ENCODE peak calls at places on chromosome 17, in five cellular contexts. B is stomach, H is HCT116, S is fibroblast of lung, F is IMR-90. M is an unnamed sample. For H3K36me3, the result is how much of the 10 kb centered on the place peaks cover.

GRCh38 chr17:58391302-58391984 is 25.9 kb downstream of the RNF43 start:
- DNase-seq in B (peak), S (peak), H (peak), F (no peak), M (no peak)

GRCh38 chr17:80229011-80229410 is 8.8 kb downstream of the SLC26A11 start:
- DNase-seq in F (no peak), H (no peak), B (no peak), S (no peak), M (no peak)

GRCh38 chr17:4018446-4018845 is 54.2 kb upstream of the ATP2A3 start:
- DNase-seq in F (no peak), B (no peak), S (no peak), H (no peak), M (no peak)

GRCh38 chr17:83198366-83199341 is 119.2 kb downstream of the METRNL start:
- DNase-seq in B (no peak), H (no peak), S (no peak), F (no peak), M (peak)

GRCh38 chr17:35404360-35404759 is 27.9 kb downstream of the SLFN12 start:
- DNase-seq in B (no peak), H (no peak), F (peak), S (peak), M (no peak)

GRCh38 chr17:71959129-71959528 is 161.7 kb upstream of the SOX9 start:
- DNase-seq in F (peak), B (no peak), H (peak), S (peak), M (no peak)

GRCh38 chr17:81520021-81520894 is 7.7 kb upstream of the ACTG1 start:
- DNase-seq in B (no peak), S (no peak), F (no peak), H (no peak), M (no peak)

GRCh38 chr17:81197831-81198490 is 24.8 kb downstream of the CEP131 start:
- DNase-seq in H (no peak), F (no peak), B (no peak), S (no peak), M (no peak)

GRCh38 chr17:37481001-37481665 is 8.6 kb upstream of the DUSP14 start:
- DNase-seq in F (no peak), H (no peak), B (no peak), S (no peak), M (no peak)

GRCh38 chr17:13671771-13672170 is 70.0 kb upstream of the HS3ST3A1 start:
- DNase-seq in S (no peak), F (no peak), H (no peak), B (no peak), M (no peak)

GRCh38 chr17:17036520-17036998 is 5.7 kb upstream of the MPRIP start:
- DNase-seq in F (no peak), S (no peak), B (no peak), H (no peak), M (no peak)

GRCh38 chr17:19538095-19539039 is 4.7 kb downstream of the SLC47A1 start:
- DNase-seq in F (no peak), S (no peak), H (no peak), B (no peak), M (no peak)

GRCh38 chr17:73091770-73092517 is 544 bp downstream of the SLC39A11 start:
- DNase-seq in H (no peak), S (peak), F (peak), B (peak), M (no peak)

GRCh38 chr17:6596941-6597340 is 40.6 kb upstream of the PITPNM3 start:
- DNase-seq in H (no peak), B (no peak), S (no peak), F (no peak), M (no peak)
- H3K36me3 ChIP-seq in H (under half), B (half or more), S (under half), F (under half), M (under half)

GRCh38 chr17:74745548-74746177 is 2.8 kb upstream of the NHERF1 start:
- DNase-seq in H (no peak), S (no peak), F (no peak), B (no peak), M (no peak)

GRCh38 chr17:74748529-74749261 is at the start of gene NHERF1:
- DNase-seq in H (peak), S (peak), F (peak), B (peak), M (peak)

GRCh38 chr17:74746376-74746775 is 2.1 kb upstream of the NHERF1 start:
- DNase-seq in F (no peak), S (no peak), B (no peak), H (no peak), M (no peak)

GRCh38 chr17:74748279-74748528 is 224 bp upstream of the NHERF1 start:
- DNase-seq in H (no peak), F (no peak), B (no peak), S (no peak), M (no peak)

DNA sequence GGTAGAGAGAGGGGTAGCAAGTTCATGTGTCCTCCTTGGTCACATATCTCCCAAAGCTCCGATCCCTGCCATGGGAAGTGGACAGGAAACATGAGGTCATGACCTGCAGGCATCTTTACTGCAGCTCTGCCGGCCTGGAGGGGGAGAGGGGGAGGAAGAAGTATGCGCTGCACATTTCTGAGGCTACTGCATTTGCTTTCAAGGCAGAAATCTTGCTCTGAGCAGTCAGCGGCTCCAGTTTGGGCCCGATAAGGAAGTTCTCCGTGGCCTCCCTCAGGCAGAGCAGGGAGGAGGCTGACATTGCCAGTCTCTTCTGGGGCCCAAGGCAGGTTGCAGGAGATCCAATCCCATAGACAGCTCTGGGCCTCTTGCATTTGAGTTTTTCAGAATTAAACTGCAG is 1.5 kb upstream of the NHERF1 start:
- DNase-seq in H (no peak), B (no peak), S (no peak), F (no peak), M (no peak)
- H3K27ac ChIP-seq in H (no peak), B (peak), S (no peak), F (no peak), M (no peak)

GRCh38 chr17:64039106-64039400 is 18.6 kb upstream of the ICAM2 start:
- DNase-seq in F (no peak), S (no peak), H (no peak), B (no peak), M (no peak)
- H3K36me3 ChIP-seq in F (under half), S (under half), H (under half), B (half or more), M (under half)

DNA sequence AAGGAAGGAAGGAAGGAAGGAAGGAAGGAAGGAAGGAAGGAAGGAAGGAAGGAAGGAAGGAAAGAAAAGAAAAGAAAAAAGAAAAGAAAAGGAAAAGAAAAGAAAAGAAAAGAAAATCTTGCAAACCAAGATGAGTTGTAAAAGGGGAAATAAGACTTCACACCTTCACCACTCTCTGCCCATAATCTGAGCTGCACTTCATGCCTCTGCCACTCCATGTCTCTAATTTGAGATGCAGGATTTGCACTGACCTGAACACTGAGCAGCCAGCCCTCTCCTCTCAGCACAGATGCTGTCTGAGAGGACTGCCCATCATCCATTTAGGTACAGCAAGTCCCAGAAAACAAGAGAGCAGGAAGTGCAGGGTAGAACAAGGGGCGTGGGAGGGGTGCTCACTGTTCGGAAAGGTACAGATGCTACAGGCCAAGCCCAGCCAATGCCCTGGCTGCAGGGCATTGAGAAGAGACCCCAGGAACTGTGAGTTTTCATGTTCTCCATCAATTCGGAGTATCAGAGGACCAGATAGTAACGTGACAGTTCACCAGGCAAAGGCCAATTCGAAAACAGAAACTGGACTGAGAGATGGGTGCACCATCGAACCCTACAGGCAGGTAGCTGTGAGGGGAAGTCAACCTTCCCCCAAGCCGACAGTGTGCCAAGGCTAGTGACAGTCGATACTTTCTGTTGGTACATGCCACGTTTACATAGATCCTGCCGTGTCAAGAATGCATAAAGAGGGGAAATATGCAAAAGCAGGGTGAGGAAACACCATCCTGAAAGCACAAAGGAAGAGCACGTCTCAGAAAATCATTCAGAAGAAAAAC is 141.9 kb upstream of the RCVRN start:
- DNase-seq in H (no peak), B (no peak), S (no peak), F (no peak), M (no peak)
- H3K27ac ChIP-seq in H (no peak), B (no peak), S (no peak), F (no peak), M (no peak)

GRCh38 chr17:48718781-48719641 is 3.3 kb downstream of the PRAC1 start:
- DNase-seq in H (no peak), F (no peak), B (no peak), S (no peak), M (no peak)

GRCh38 chr17:48722201-48722907 is at the start of gene PRAC1:
- DNase-seq in F (no peak), B (no peak), S (no peak), H (no peak), M (no peak)

GRCh38 chr17:48720263-48721008 is 1.9 kb downstream of the PRAC1 start:
- DNase-seq in S (no peak), B (no peak), H (no peak), F (no peak), M (no peak)

GRCh38 chr17:48719642-48720262 is 2.6 kb downstream of the PRAC1 start:
- DNase-seq in S (peak), F (no peak), B (no peak), H (no peak), M (no peak)

GRCh38 chr17:48721009-48721402 is 1.3 kb downstream of the PRAC1 start:
- DNase-seq in H (no peak), B (no peak), F (no peak), S (no peak), M (no peak)
- H3K36me3 ChIP-seq in H (under half), B (under half), F (under half), S (under half), M (under half)

DNA sequence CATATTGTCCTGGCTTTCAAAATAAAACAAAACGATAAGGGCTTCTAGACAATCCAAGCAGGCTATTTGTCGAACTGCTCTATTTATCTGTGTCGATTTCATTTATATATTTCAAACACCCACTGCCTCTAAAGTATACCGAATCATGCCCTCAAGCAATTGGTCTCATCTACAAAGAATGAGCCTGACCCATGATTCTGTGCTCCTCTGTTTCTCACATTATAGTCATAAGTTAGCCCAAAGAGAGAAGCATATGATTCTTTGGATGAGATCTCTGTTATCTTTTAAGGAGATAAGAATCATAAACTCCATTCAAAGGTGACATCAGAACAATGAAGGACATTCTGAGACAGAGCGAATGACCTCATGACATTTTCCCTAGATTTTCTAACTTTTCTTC is 191.1 kb downstream of the MAP2K6 start:
- DNase-seq in H (no peak), B (no peak), S (no peak), F (peak), M (no peak)
- H3K27ac ChIP-seq in H (no peak), B (no peak), S (no peak), F (no peak), M (no peak)

GRCh38 chr17:75814900-75815373 is 29.3 kb downstream of the UNC13D start:
- DNase-seq in B (no peak), H (no peak), F (peak), S (peak), M (no peak)
- H3K36me3 ChIP-seq in B (half or more), H (under half), F (half or more), S (under half), M (under half)

DNA sequence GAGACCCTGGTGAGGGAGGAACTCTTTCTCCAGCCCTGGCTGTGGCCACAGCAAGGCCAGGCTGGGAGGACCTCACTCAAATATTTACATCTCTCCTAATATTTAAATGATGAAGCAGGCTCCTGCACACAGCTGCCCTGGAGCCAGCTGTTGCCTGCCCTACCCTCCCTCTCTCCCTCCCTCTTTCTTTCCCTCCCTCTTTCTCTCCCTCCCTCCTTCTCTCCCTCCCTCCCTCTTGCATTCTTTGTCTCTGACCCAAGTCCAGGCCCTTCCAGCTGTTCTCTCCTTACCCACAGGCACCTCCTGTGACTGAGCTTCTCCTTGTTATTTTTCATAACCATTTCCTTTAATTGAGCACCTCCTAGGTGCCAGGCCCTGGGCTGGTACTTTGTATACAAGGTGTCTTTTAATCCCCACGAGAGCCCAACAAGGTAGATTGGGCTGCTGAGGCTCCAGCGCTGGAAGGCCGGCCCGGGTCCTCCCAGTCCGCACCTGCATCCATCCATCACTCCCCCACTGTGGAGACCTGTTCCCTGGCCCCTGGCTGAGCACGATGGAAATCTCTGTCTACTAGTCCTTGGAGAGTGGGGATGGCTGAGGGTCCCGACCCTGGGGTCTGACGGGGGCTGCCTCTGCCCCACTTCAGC is 242.3 kb downstream of the SEC14L1 start:
- DNase-seq in S (peak), H (no peak), B (no peak), F (peak), M (no peak)
- H3K27ac ChIP-seq in S (peak), H (no peak), B (peak), F (peak), M (no peak)

DNA sequence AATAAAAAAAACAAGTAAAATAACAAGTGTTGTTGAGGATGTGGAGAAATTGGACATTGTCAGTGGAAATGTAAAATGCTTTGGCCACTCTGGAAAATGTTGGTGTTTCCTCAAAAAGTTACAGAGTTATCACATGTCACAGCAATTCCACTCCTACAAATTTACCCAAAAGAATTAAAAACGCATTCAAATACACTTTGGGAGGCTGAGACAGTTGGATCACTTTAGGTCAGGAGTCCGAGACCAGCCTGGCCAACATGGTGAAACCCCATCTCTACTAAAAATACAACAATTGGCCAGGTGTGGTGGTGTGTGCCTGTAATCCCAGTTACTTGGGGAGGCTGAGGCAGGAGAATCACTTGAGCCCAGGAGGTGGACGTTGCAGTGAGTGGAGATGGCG is 5.6 kb downstream of the TOP3A start:
- DNase-seq in B (no peak), F (no peak), S (no peak), H (no peak), M (no peak)
- H3K36me3 ChIP-seq in B (half or more), F (under half), S (under half), H (under half), M (under half)

M was measured in CD8-positive, alpha-beta memory T cell.